ENCODE peak calls at places on chromosomes 13 and 19, in four cellular contexts. One of them, this sample, is unnamed.
A peak's percentile ranks its signal among the peaks of the same experiment; 100 is the strongest.

GRCh38 chr13:33931397-33931987 is 113.5 kb downstream of the RFC3 start:
- DNase-seq in prostate gland: peak; percentile 37
- DNase-seq in esophagus muscularis mucosa: no peak
- DNase-seq in GM23338: peak; percentile 82
- DNase-seq in this sample: no peak

GRCh38 chr19:18317998-18318800 is 4.7 kb downstream of the LSM4 start:
- DNase-seq in prostate gland: no peak
- DNase-seq in esophagus muscularis mucosa: no peak
- DNase-seq in GM23338: no peak
- DNase-seq in this sample: no peak

GRCh38 chr13:95920485-95920884 is 132.7 kb downstream of the UGGT2 start:
- DNase-seq in prostate gland: no peak
- DNase-seq in esophagus muscularis mucosa: no peak
- DNase-seq in GM23338: no peak
- DNase-seq in this sample: no peak

GRCh38 chr13:94327318-94327717 is 152.2 kb downstream of the DCT start:
- DNase-seq in prostate gland: no peak
- DNase-seq in esophagus muscularis mucosa: no peak
- DNase-seq in GM23338: peak; percentile 30
- DNase-seq in this sample: no peak

GRCh38 chr19:47389150-47389556 is 30.2 kb downstream of the MEIS3 start:
- DNase-seq in prostate gland: no peak
- DNase-seq in esophagus muscularis mucosa: no peak
- DNase-seq in GM23338: no peak
- DNase-seq in this sample: peak; percentile 89

GRCh38 chr13:92461831-92462230 is 764.8 kb upstream of the GPC6 start:
- DNase-seq in prostate gland: no peak
- DNase-seq in esophagus muscularis mucosa: no peak
- DNase-seq in GM23338: no peak
- DNase-seq in this sample: no peak

GRCh38 chr19:13103961-13104847 is 1.5 kb upstream of the LYL1 start:
- DNase-seq in prostate gland: no peak
- DNase-seq in esophagus muscularis mucosa: no peak
- DNase-seq in GM23338: peak; percentile 81
- DNase-seq in this sample: peak; percentile 98

GRCh38 chr13:40247845-40248244 is 418.6 kb downstream of the FOXO1 start:
- DNase-seq in prostate gland: no peak
- DNase-seq in esophagus muscularis mucosa: no peak
- DNase-seq in GM23338: no peak
- DNase-seq in this sample: no peak

GRCh38 chr19:41753159-41753558 is 2.2 kb upstream of the CEACAM6 start:
- DNase-seq in prostate gland: peak; percentile 45
- DNase-seq in esophagus muscularis mucosa: no peak
- DNase-seq in GM23338: peak; percentile 85
- DNase-seq in this sample: peak; percentile 92

GRCh38 chr13:59360108-59360507 is 803.6 kb downstream of the DIAPH3 start:
- DNase-seq in prostate gland: no peak
- DNase-seq in esophagus muscularis mucosa: no peak
- DNase-seq in GM23338: peak; percentile 13
- DNase-seq in this sample: no peak

GRCh38 chr19:12868540-12869112 is 12.6 kb downstream of the DNASE2 start:
- DNase-seq in prostate gland: no peak
- DNase-seq in esophagus muscularis mucosa: no peak
- DNase-seq in GM23338: peak; percentile 71
- DNase-seq in this sample: no peak

GRCh38 chr19:7924651-7925170 is 1.2 kb downstream of the CTXN1 start:
- DNase-seq in prostate gland: no peak
- DNase-seq in esophagus muscularis mucosa: no peak
- DNase-seq in GM23338: peak; percentile 58
- DNase-seq in this sample: peak; percentile 84

GRCh38 chr19:40264314-40265054 is 20.7 kb downstream of the AKT2 start:
- DNase-seq in prostate gland: no peak
- DNase-seq in esophagus muscularis mucosa: no peak
- DNase-seq in GM23338: peak; percentile 53
- DNase-seq in this sample: no peak

GRCh38 chr13:66574606-66575005 is 655.5 kb downstream of the PCDH9 start:
- DNase-seq in prostate gland: no peak
- DNase-seq in esophagus muscularis mucosa: no peak
- DNase-seq in GM23338: no peak
- DNase-seq in this sample: no peak

GRCh38 chr19:18488838-18489626 is 32.8 kb downstream of the ELL start:
- DNase-seq in prostate gland: no peak
- DNase-seq in esophagus muscularis mucosa: no peak
- DNase-seq in GM23338: peak; percentile 85
- DNase-seq in this sample: peak; percentile 64

GRCh38 chr19:31963741-31964140 is 381.7 kb upstream of the ZNF507 start:
- DNase-seq in prostate gland: no peak
- DNase-seq in esophagus muscularis mucosa: no peak
- DNase-seq in GM23338: no peak
- DNase-seq in this sample: no peak

GRCh38 chr13:84137292-84137691 is 255.0 kb upstream of the SLITRK1 start:
- DNase-seq in prostate gland: no peak
- DNase-seq in esophagus muscularis mucosa: no peak
- DNase-seq in GM23338: no peak
- DNase-seq in this sample: peak; percentile 56

DNA sequence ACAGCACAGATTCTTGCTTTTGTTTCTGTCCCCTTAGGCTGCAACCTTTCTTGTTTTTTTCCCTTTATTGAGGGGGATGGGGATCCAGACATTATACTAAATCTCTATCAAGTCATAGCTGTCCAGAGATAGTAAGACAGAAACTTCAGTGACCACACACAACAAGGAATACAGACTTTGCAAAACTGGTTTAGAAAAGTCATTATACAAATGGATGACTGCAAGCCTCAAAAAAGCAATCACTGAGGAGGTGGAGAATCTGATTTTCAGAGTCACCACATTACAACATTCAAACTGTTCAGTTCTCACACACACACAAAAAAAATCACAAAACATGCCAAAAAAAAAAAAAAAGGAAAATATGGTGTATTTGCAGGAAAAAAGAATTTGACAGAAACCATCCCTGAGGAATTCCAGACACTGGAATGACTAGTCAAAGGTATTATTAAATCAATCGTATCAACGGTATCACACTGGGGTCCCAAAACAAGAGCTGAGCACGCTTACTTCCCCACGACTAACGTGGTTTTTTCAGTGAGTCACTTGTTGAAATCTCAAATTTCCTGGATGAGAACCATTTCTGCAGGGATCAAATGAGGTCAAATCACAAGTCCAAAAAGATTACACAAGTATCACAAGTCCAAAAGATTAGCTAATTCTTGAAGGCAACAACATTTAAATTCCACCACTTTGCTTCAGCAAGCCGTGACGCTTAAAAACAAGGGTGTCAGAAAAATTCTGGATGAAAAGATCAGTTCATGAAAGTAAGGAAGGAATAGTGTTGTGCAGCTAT is 41.2 kb downstream of the USP12 start:
- DNase-seq in prostate gland: no peak
- DNase-seq in esophagus muscularis mucosa: no peak
- DNase-seq in GM23338: no peak
- DNase-seq in this sample: no peak
- TF ChIP-seq POLR2AphosphoS5 in prostate gland: no peak
- TF ChIP-seq POLR2AphosphoS5 in esophagus muscularis mucosa: no peak
- TF ChIP-seq POLR2AphosphoS5 in GM23338: no peak
- TF ChIP-seq POLR2AphosphoS5 in this sample: no peak

GRCh38 chr19:29515706-29516357 is 10.0 kb upstream of the VSTM2B start:
- DNase-seq in prostate gland: no peak
- DNase-seq in esophagus muscularis mucosa: no peak
- DNase-seq in GM23338: no peak
- DNase-seq in this sample: peak; percentile 56

GRCh38 chr19:29512748-29513147 is 13.0 kb upstream of the VSTM2B start:
- DNase-seq in prostate gland: no peak
- DNase-seq in esophagus muscularis mucosa: no peak
- DNase-seq in GM23338: no peak
- DNase-seq in this sample: no peak

GRCh38 chr19:29516358-29516725 is 9.5 kb upstream of the VSTM2B start:
- DNase-seq in prostate gland: no peak
- DNase-seq in esophagus muscularis mucosa: no peak
- DNase-seq in GM23338: no peak
- DNase-seq in this sample: peak; percentile 41

GRCh38 chr19:29515233-29515619 is 10.6 kb upstream of the VSTM2B start:
- DNase-seq in prostate gland: no peak
- DNase-seq in esophagus muscularis mucosa: no peak
- DNase-seq in GM23338: no peak
- DNase-seq in this sample: no peak

DNA sequence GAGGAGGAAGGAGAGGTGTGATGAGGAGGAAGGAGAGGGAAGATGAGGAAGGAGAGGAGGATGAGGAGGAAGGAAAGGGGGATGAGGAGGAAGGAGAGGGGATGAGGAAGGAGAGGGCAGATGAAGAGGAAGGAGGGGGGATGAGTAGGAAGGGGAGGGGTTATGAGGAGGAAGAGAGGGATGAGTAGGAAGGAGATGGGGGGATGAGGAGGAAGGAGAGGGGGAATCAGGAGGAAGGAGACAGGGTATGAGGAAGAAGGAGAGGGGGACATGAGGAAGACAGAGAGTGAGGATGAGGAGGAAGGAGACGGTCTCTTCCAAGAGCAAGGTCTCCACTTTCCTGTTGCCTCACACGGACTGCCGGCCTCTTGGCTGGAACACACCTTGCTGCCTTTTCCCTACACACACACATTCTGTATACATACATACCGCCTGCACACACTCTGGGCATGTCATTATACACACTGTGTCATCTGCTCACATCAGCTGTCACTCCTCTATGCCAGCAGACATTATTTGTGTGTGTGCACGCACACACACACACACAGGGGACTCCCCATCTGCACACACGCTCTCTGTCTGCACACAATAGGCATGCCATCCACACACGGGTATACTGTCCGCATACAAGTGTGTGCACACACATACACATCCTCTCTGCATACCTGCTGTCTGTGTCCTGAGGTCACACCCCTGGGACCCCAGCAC is 11.1 kb upstream of the VSTM2B start:
- DNase-seq in prostate gland: no peak
- DNase-seq in esophagus muscularis mucosa: no peak
- DNase-seq in GM23338: no peak
- DNase-seq in this sample: peak; percentile 24
- TF ChIP-seq POLR2AphosphoS5 in prostate gland: no peak
- TF ChIP-seq POLR2AphosphoS5 in esophagus muscularis mucosa: no peak
- TF ChIP-seq POLR2AphosphoS5 in GM23338: no peak
- TF ChIP-seq POLR2AphosphoS5 in this sample: no peak

DNA sequence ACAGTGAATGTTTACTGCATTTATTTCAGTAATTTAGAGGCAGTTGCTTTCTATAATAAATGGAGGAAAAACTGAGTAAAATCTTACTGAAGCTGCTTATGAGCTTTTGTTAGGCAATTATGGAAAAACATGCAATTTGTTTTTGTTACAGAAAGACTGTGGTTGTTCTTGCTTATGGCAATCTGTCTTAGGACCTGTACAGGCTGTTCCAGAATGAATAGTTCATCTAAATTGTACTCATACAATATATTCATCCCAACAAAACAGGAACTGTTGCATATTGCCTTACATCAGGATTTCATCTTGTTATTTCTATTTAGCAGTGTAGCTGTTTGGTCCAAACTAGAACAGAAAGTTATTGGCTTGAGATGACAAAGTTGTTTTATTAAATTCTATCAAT is 199.2 kb downstream of the NALCN start:
- DNase-seq in prostate gland: no peak
- DNase-seq in esophagus muscularis mucosa: no peak
- DNase-seq in GM23338: no peak
- DNase-seq in this sample: no peak
- TF ChIP-seq POLR2AphosphoS5 in prostate gland: no peak
- TF ChIP-seq POLR2AphosphoS5 in esophagus muscularis mucosa: no peak
- TF ChIP-seq POLR2AphosphoS5 in GM23338: no peak
- TF ChIP-seq POLR2AphosphoS5 in this sample: no peak

GRCh38 chr19:38740252-38740592 is 4.1 kb downstream of the CAPN12 start:
- DNase-seq in prostate gland: no peak
- DNase-seq in esophagus muscularis mucosa: no peak
- DNase-seq in GM23338: no peak
- DNase-seq in this sample: no peak
- TF ChIP-seq POLR2AphosphoS5 in prostate gland: no peak
- TF ChIP-seq POLR2AphosphoS5 in esophagus muscularis mucosa: no peak
- TF ChIP-seq POLR2AphosphoS5 in GM23338: no peak
- TF ChIP-seq POLR2AphosphoS5 in this sample: no peak

GRCh38 chr13:45337395-45337794 is 3.6 kb downstream of the TPT1 start:
- DNase-seq in prostate gland: no peak
- DNase-seq in esophagus muscularis mucosa: no peak
- DNase-seq in GM23338: no peak
- DNase-seq in this sample: no peak
- TF ChIP-seq POLR2AphosphoS5 in prostate gland: no peak
- TF ChIP-seq POLR2AphosphoS5 in esophagus muscularis mucosa: no peak
- TF ChIP-seq POLR2AphosphoS5 in GM23338: no peak
- TF ChIP-seq POLR2AphosphoS5 in this sample: no peak

GRCh38 chr13:20637811-20638210 is 65.7 kb upstream of the IL17D start:
- DNase-seq in prostate gland: no peak
- DNase-seq in esophagus muscularis mucosa: no peak
- DNase-seq in GM23338: no peak
- DNase-seq in this sample: no peak

GRCh38 chr13:20633802-20634201 is 66.8 kb downstream of the IFT88 start:
- DNase-seq in prostate gland: no peak
- DNase-seq in esophagus muscularis mucosa: no peak
- DNase-seq in GM23338: no peak
- DNase-seq in this sample: no peak

GRCh38 chr13:20636079-20636478 is 67.4 kb upstream of the IL17D start:
- DNase-seq in prostate gland: no peak
- DNase-seq in esophagus muscularis mucosa: no peak
- DNase-seq in GM23338: no peak
- DNase-seq in this sample: no peak
- TF ChIP-seq POLR2AphosphoS5 in prostate gland: no peak
- TF ChIP-seq POLR2AphosphoS5 in esophagus muscularis mucosa: no peak
- TF ChIP-seq POLR2AphosphoS5 in GM23338: no peak
- TF ChIP-seq POLR2AphosphoS5 in this sample: no peak

GRCh38 chr13:49214917-49215376 is 5.2 kb upstream of the MLNR start:
- DNase-seq in prostate gland: peak; percentile 19
- DNase-seq in esophagus muscularis mucosa: no peak
- DNase-seq in GM23338: peak; percentile 72
- DNase-seq in this sample: peak; percentile 90
- TF ChIP-seq POLR2AphosphoS5 in prostate gland: no peak
- TF ChIP-seq POLR2AphosphoS5 in esophagus muscularis mucosa: no peak
- TF ChIP-seq POLR2AphosphoS5 in GM23338: no peak
- TF ChIP-seq POLR2AphosphoS5 in this sample: peak; percentile 66

GRCh38 chr13:73168993-73169401 is 110.2 kb downstream of the KLF5 start:
- DNase-seq in prostate gland: peak; percentile 67
- DNase-seq in esophagus muscularis mucosa: no peak
- DNase-seq in GM23338: no peak
- DNase-seq in this sample: no peak
- TF ChIP-seq POLR2AphosphoS5 in prostate gland: peak; percentile 74
- TF ChIP-seq POLR2AphosphoS5 in esophagus muscularis mucosa: no peak
- TF ChIP-seq POLR2AphosphoS5 in GM23338: no peak
- TF ChIP-seq POLR2AphosphoS5 in this sample: no peak